ENCODE peak calls at places on chromosome 3, in six cellular contexts. One of them, this sample, is unnamed.

GRCh38 chr3:129690963-129691362 is 84.5 kb upstream of the PLXND1 start:
- DNase-seq in IMR-90: no peak
- DNase-seq in OCI-LY7: no peak
- DNase-seq in GM23338: no peak
- DNase-seq in fibroblast of lung: no peak
- DNase-seq in DND-41: no peak
- DNase-seq in this sample: no peak

GRCh38 chr3:47841786-47842349 is 38.9 kb downstream of the DHX30 start:
- DNase-seq in IMR-90: no peak
- DNase-seq in OCI-LY7: no peak
- DNase-seq in GM23338: peak; percentile 79
- DNase-seq in fibroblast of lung: no peak
- DNase-seq in DND-41: no peak
- DNase-seq in this sample: no peak

GRCh38 chr3:40780341-40780800 is 255.6 kb downstream of the ZNF621 start:
- DNase-seq in IMR-90: no peak
- DNase-seq in OCI-LY7: no peak
- DNase-seq in GM23338: peak; percentile 52
- DNase-seq in fibroblast of lung: no peak
- DNase-seq in DND-41: no peak
- DNase-seq in this sample: no peak

GRCh38 chr3:173000553-173000952 is 140.5 kb downstream of the SPATA16 start:
- DNase-seq in IMR-90: no peak
- DNase-seq in OCI-LY7: no peak
- DNase-seq in GM23338: no peak
- DNase-seq in fibroblast of lung: no peak
- DNase-seq in DND-41: no peak
- DNase-seq in this sample: no peak

GRCh38 chr3:52194541-52195296 is 3.2 kb upstream of the ALAS1 start:
- DNase-seq in IMR-90: peak; percentile 72
- DNase-seq in OCI-LY7: no peak
- DNase-seq in GM23338: no peak
- DNase-seq in fibroblast of lung: peak; percentile 87
- DNase-seq in DND-41: no peak
- DNase-seq in this sample: no peak

GRCh38 chr3:156812521-156813335 is 13.4 kb upstream of the LEKR1 start:
- DNase-seq in IMR-90: peak; percentile 63
- DNase-seq in OCI-LY7: no peak
- DNase-seq in GM23338: no peak
- DNase-seq in fibroblast of lung: peak; percentile 53
- DNase-seq in DND-41: no peak
- DNase-seq in this sample: no peak

GRCh38 chr3:13419356-13420050 is 619 bp downstream of the NUP210 start:
- DNase-seq in IMR-90: no peak
- DNase-seq in OCI-LY7: peak; percentile 72
- DNase-seq in GM23338: peak; percentile 61
- DNase-seq in fibroblast of lung: no peak
- DNase-seq in DND-41: peak; percentile 58
- DNase-seq in this sample: peak; percentile 72

GRCh38 chr3:170476291-170476690 is 57.6 kb downstream of the CLDN11 start:
- DNase-seq in IMR-90: peak; percentile 34
- DNase-seq in OCI-LY7: no peak
- DNase-seq in GM23338: no peak
- DNase-seq in fibroblast of lung: no peak
- DNase-seq in DND-41: no peak
- DNase-seq in this sample: no peak

GRCh38 chr3:57764794-57765193 is 8.7 kb downstream of the SLMAP start:
- DNase-seq in IMR-90: no peak
- DNase-seq in OCI-LY7: no peak
- DNase-seq in GM23338: no peak
- DNase-seq in fibroblast of lung: no peak
- DNase-seq in DND-41: no peak
- DNase-seq in this sample: no peak

GRCh38 chr3:100590114-100590839 is 19.1 kb upstream of the ADGRG7 start:
- DNase-seq in IMR-90: peak; percentile 76
- DNase-seq in OCI-LY7: peak; percentile 68
- DNase-seq in GM23338: peak; percentile 74
- DNase-seq in fibroblast of lung: peak; percentile 81
- DNase-seq in DND-41: peak; percentile 64
- DNase-seq in this sample: peak; percentile 83

GRCh38 chr3:48404440-48405342 is 25.2 kb downstream of the PLXNB1 start:
- DNase-seq in IMR-90: no peak
- DNase-seq in OCI-LY7: no peak
- DNase-seq in GM23338: no peak
- DNase-seq in fibroblast of lung: no peak
- DNase-seq in DND-41: peak; percentile 0
- DNase-seq in this sample: no peak

GRCh38 chr3:184305577-184305976 is 6.5 kb downstream of the PSMD2 start:
- DNase-seq in IMR-90: peak; percentile 14
- DNase-seq in OCI-LY7: peak; percentile 29
- DNase-seq in GM23338: no peak
- DNase-seq in fibroblast of lung: peak; percentile 29
- DNase-seq in DND-41: no peak
- DNase-seq in this sample: peak; percentile 62

GRCh38 chr3:168801792-168802191 is 706.1 kb upstream of the GOLIM4 start:
- DNase-seq in IMR-90: peak; percentile 80
- DNase-seq in OCI-LY7: no peak
- DNase-seq in GM23338: no peak
- DNase-seq in fibroblast of lung: peak; percentile 56
- DNase-seq in DND-41: no peak
- DNase-seq in this sample: no peak

GRCh38 chr3:173789530-173789929 is 392.0 kb downstream of the NLGN1 start:
- DNase-seq in IMR-90: peak; percentile 2
- DNase-seq in OCI-LY7: no peak
- DNase-seq in GM23338: no peak
- DNase-seq in fibroblast of lung: peak; percentile 29
- DNase-seq in DND-41: no peak
- DNase-seq in this sample: no peak

GRCh38 chr3:23263796-23264195 is 60.7 kb downstream of the UBE2E2 start:
- DNase-seq in IMR-90: peak; percentile 82
- DNase-seq in OCI-LY7: no peak
- DNase-seq in GM23338: no peak
- DNase-seq in fibroblast of lung: peak; percentile 42
- DNase-seq in DND-41: no peak
- DNase-seq in this sample: no peak

GRCh38 chr3:101509811-101510210 is 3.2 kb downstream of the SENP7 start:
- DNase-seq in IMR-90: peak; percentile 53
- DNase-seq in OCI-LY7: no peak
- DNase-seq in GM23338: no peak
- DNase-seq in fibroblast of lung: peak; percentile 62
- DNase-seq in DND-41: no peak
- DNase-seq in this sample: no peak

GRCh38 chr3:194685050-194685722 is 497 bp upstream of the FAM43A start:
- DNase-seq in IMR-90: no peak
- DNase-seq in OCI-LY7: no peak
- DNase-seq in GM23338: no peak
- DNase-seq in fibroblast of lung: no peak
- DNase-seq in DND-41: no peak
- DNase-seq in this sample: no peak

DNA sequence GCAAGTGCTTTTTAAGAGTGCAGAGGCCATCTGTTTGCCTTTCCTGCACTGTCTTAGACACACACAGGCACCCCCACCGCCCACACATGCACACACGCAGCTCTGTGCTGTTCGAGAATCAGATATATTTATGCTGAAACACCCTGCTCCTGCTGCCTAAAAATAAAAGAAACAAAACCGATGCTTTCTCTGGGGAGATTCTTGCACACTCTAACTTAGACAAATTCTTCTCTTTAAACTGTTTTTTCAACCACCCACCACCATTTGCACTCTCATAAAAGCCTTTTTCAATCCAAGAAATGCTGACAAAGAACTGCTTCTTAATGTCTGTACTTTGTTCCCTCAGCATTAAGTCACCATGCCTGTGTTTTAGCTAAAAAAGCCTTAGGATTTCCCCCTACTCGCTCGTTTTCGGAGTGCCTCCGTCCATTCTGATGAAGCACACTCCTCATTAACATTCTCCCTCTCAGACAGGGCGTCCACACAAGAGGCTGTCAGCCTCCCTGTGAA is 26.2 kb downstream of the SLC12A8 start:
- DNase-seq in IMR-90: peak; percentile 71
- DNase-seq in OCI-LY7: no peak
- DNase-seq in GM23338: no peak
- DNase-seq in fibroblast of lung: peak; percentile 51
- DNase-seq in DND-41: no peak
- DNase-seq in this sample: no peak
- H3K27ac ChIP-seq in IMR-90: no peak overlapping the region
- H3K27ac ChIP-seq in OCI-LY7: no peak overlapping the region
- H3K27ac ChIP-seq in GM23338: no peak overlapping the region
- H3K27ac ChIP-seq in fibroblast of lung: no peak overlapping the region
- H3K27ac ChIP-seq in DND-41: no peak overlapping the region
- H3K27ac ChIP-seq in this sample: no peak overlapping the region

DNA sequence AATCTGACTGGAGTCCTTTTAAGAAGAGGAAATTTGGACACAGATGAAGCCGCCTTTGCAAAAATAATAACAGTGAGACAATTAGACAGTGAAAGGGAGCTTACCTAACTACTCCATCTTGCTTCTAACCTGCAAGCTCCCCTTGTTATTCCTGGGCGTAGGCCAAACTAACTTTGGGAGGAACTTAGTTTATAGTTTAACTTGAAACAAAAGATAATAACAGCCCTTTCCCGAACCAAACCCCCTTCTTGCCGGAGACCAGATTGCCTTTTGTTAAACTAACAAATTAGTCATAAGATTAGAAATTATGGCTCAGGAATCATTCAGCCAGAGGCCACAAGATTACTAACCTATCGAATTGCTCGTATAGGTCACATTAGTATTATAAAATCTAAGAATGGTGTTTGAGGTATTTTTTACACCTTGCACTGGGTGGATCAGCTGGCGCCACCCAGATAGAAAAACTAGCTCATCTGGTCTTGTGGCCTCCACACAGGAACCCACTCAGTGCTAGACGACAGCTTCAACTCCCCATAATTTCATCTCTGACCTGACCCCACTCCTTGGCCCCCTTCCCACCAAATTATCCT is 65.3 kb upstream of the RAP2B start:
- DNase-seq in IMR-90: peak; percentile 7
- DNase-seq in OCI-LY7: no peak
- DNase-seq in GM23338: no peak
- DNase-seq in fibroblast of lung: no peak
- DNase-seq in DND-41: no peak
- DNase-seq in this sample: no peak
- H3K4me2 ChIP-seq in IMR-90: no peak overlapping the region
- H3K4me2 ChIP-seq in OCI-LY7: no peak overlapping the region
- H3K4me2 ChIP-seq in GM23338: peak overlapping the region; percentile 25
- H3K4me2 ChIP-seq in fibroblast of lung: no peak overlapping the region
- H3K4me2 ChIP-seq in DND-41: no peak overlapping the region
- H3K4me2 ChIP-seq in this sample: no peak overlapping the region

DNA sequence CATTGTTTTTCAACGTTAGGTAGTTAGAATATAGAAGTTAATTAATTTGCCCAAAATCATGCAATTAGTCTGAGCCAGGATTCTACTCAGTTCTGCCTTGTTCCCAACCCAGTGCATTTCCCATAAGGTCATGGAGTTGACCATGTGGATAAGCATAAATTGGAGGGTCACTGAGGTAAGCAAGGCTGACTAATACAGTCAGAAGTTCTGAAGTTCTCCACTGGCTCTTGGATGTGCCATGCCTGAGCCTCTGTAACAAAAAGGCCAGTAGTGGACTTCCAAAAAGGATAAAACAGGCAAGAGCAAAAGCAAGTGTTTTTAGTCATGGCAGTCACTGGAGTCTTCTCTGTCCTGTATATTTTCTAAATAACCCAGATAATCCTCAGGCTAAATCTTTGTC is 124.4 kb upstream of the PHLDB2 start:
- DNase-seq in IMR-90: no peak
- DNase-seq in OCI-LY7: no peak
- DNase-seq in GM23338: no peak
- DNase-seq in fibroblast of lung: no peak
- DNase-seq in DND-41: no peak
- DNase-seq in this sample: no peak
- H3K27ac ChIP-seq in IMR-90: no peak overlapping the region
- H3K27ac ChIP-seq in OCI-LY7: no peak overlapping the region
- H3K27ac ChIP-seq in GM23338: no peak overlapping the region
- H3K27ac ChIP-seq in fibroblast of lung: no peak overlapping the region
- H3K27ac ChIP-seq in DND-41: no peak overlapping the region
- H3K27ac ChIP-seq in this sample: peak overlapping the region; percentile 92

GRCh38 chr3:190038050-190038631 is 82.6 kb downstream of the P3H2 start:
- DNase-seq in IMR-90: peak; percentile 88
- DNase-seq in OCI-LY7: no peak
- DNase-seq in GM23338: no peak
- DNase-seq in fibroblast of lung: peak; percentile 79
- DNase-seq in DND-41: no peak
- DNase-seq in this sample: no peak
- H3K4me2 ChIP-seq in IMR-90: peak overlapping the region; percentile 41
- H3K4me2 ChIP-seq in OCI-LY7: no peak overlapping the region
- H3K4me2 ChIP-seq in GM23338: no peak overlapping the region
- H3K4me2 ChIP-seq in fibroblast of lung: no peak overlapping the region
- H3K4me2 ChIP-seq in DND-41: no peak overlapping the region
- H3K4me2 ChIP-seq in this sample: no peak overlapping the region

GRCh38 chr3:142595581-142595950 is 627 bp upstream of the PLS1 start:
- DNase-seq in IMR-90: peak; percentile 86
- DNase-seq in OCI-LY7: peak; percentile 23
- DNase-seq in GM23338: no peak
- DNase-seq in fibroblast of lung: peak; percentile 67
- DNase-seq in DND-41: no peak
- DNase-seq in this sample: no peak
- H3K27ac ChIP-seq in IMR-90: no peak overlapping the region
- H3K27ac ChIP-seq in OCI-LY7: peak overlapping the region; percentile 9
- H3K27ac ChIP-seq in GM23338: peak overlapping the region; percentile 64
- H3K27ac ChIP-seq in fibroblast of lung: peak overlapping the region; percentile 35
- H3K27ac ChIP-seq in DND-41: peak overlapping the region; percentile 83
- H3K27ac ChIP-seq in this sample: no peak overlapping the region

GRCh38 chr3:73621388-73621787 is 3.4 kb downstream of the PDZRN3 start:
- DNase-seq in IMR-90: no peak
- DNase-seq in OCI-LY7: no peak
- DNase-seq in GM23338: no peak
- DNase-seq in fibroblast of lung: peak; percentile 49
- DNase-seq in DND-41: no peak
- DNase-seq in this sample: no peak
- H3K4me2 ChIP-seq in IMR-90: peak overlapping the region; percentile 81
- H3K4me2 ChIP-seq in OCI-LY7: no peak overlapping the region
- H3K4me2 ChIP-seq in GM23338: no peak overlapping the region
- H3K4me2 ChIP-seq in fibroblast of lung: peak overlapping the region; percentile 86
- H3K4me2 ChIP-seq in DND-41: no peak overlapping the region
- H3K4me2 ChIP-seq in this sample: no peak overlapping the region

DNA sequence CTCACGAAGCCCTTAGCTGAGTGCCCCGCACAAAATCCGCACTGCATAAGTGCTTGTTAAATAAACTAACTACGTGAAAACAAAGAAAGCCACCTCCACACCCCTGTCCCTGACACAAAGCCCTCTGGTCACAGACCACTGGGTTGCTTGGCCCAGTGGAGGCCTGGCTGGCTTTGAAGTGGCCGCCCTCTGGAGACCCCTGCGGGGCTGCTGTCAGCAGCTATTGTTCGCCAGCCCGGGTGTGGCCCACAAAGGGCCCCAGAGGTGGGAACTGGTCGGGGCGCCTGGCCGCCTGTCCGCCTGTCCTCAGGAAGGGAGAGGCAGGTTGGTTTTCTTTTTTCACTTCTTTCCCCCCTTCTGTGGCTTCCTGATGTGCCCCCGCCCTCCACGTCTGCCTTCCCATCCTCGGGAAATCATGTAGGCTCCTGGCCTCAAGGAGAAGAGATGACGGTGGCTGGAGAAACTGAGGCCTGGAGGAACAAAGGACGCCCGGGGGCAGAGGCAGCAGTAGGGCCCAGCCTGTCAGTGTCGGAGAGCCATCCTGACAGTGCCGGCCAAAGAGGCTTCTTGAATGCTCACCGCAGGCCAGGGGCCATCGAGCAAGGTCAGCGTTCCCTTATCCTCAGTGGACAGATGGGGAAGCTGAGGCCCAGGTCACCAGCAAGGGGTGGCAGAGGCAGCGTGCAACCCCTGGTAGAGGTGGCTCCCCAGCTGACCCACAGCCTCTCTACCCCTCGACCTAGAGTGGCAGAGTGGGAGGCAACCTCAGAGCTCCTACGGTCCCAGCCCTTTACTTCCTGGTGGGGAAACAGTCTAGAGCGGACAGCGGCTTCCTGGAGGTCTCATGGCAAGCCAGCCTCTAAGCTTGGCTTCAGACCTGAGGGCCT is 61.2 kb downstream of the SLC6A6 start:
- DNase-seq in IMR-90: no peak
- DNase-seq in OCI-LY7: no peak
- DNase-seq in GM23338: peak; percentile 37
- DNase-seq in fibroblast of lung: no peak
- DNase-seq in DND-41: no peak
- DNase-seq in this sample: no peak
- H3K27ac ChIP-seq in IMR-90: no peak overlapping the region
- H3K27ac ChIP-seq in OCI-LY7: no peak overlapping the region
- H3K27ac ChIP-seq in GM23338: no peak overlapping the region
- H3K27ac ChIP-seq in fibroblast of lung: no peak overlapping the region
- H3K27ac ChIP-seq in DND-41: no peak overlapping the region
- H3K27ac ChIP-seq in this sample: no peak overlapping the region